ENCODE peak calls at places on chromosomes 12 and 14, in five cellular contexts. B is GM23338, P is GM23248, C is neural progenitor cell, I is OCI-LY7. N is an unnamed sample. For H3K4me1, the result is how much of the 10 kb centered on the place peaks cover.

GRCh38 chr12:91982946-91983345 is 162.7 kb downstream of the BTG1 start:
- DNase-seq in B (no peak), I (no peak), P (no peak), C (no peak), N (no peak)

GRCh38 chr12:116506697-116507064 is 52.5 kb upstream of the MAP1LC3B2 start:
- DNase-seq in P (no peak), B (no peak), C (no peak), I (no peak), N (no peak)

GRCh38 chr12:3127832-3128231 is 50.7 kb downstream of the TSPAN9 start:
- DNase-seq in I (no peak), C (no peak), B (no peak), P (no peak), N (no peak)

GRCh38 chr12:47141459-47141858 is 61.7 kb upstream of the AMIGO2 start:
- DNase-seq in B (peak), P (no peak), C (no peak), I (no peak), N (no peak)

GRCh38 chr14:51657762-51658161 is 6.1 kb downstream of the FRMD6 start:
- DNase-seq in P (peak), B (no peak), I (no peak), C (no peak), N (no peak)

GRCh38 chr12:6367065-6367968 is 8.0 kb downstream of the SCNN1A start:
- DNase-seq in P (no peak), I (peak), C (no peak), B (no peak), N (no peak)

GRCh38 chr12:121444842-121445202 is 44.9 kb downstream of the RNF34 start:
- DNase-seq in C (no peak), I (no peak), P (no peak), B (no peak), N (no peak)

GRCh38 chr12:120855823-120856589 is 48.2 kb downstream of the SPPL3 start:
- DNase-seq in B (no peak), C (no peak), P (peak), I (no peak), N (no peak)

GRCh38 chr12:84964048-84964447 is 51.4 kb upstream of the SLC6A15 start:
- DNase-seq in P (no peak), C (no peak), I (no peak), B (peak), N (no peak)

GRCh38 chr12:12562016-12562483 is 613 bp downstream of the DUSP16 start:
- DNase-seq in B (peak), I (peak), C (peak), P (peak), N (peak)

GRCh38 chr12:62866451-62867082 is 68.4 kb downstream of the PPM1H start:
- DNase-seq in B (peak), P (peak), I (no peak), C (no peak), N (peak)

GRCh38 chr12:95998611-95999300 is 2.6 kb upstream of the HAL start:
- DNase-seq in C (peak), P (peak), I (peak), B (peak), N (peak)
- TF ChIP-seq EZH2phosphoT487 in C (no peak), P (no peak), I (no peak), B (no peak), N (no peak)

GRCh38 chr12:15834575-15834974 is 45.4 kb upstream of the EPS8 start:
- DNase-seq in B (no peak), I (no peak), P (peak), C (no peak), N (no peak)

GRCh38 chr12:15838986-15839385 is 43.2 kb upstream of the STRAP start:
- DNase-seq in I (no peak), P (no peak), B (no peak), C (peak), N (no peak)

GRCh38 chr12:15842106-15842505 is 40.1 kb upstream of the STRAP start:
- DNase-seq in B (no peak), P (peak), C (no peak), I (no peak), N (no peak)

GRCh38 chr12:15839682-15840081 is 42.5 kb upstream of the STRAP start:
- DNase-seq in C (no peak), I (no peak), B (no peak), P (no peak), N (no peak)

GRCh38 chr12:15837141-15837781 is 44.9 kb upstream of the STRAP start:
- DNase-seq in I (no peak), B (no peak), C (no peak), P (peak), N (no peak)
- H2AFZ ChIP-seq in I (no peak), B (no peak), C (no peak), P (peak), N (no peak)

GRCh38 chr12:54210400-54210790 is 21.6 kb upstream of the SMUG1 start:
- DNase-seq in P (no peak), C (no peak), B (no peak), I (no peak), N (no peak)
- H3K4me1 ChIP-seq in P (under half), C (under half), B (under half), I (under half), N (under half)

GRCh38 chr12:94550964-94551363 is 91.3 kb upstream of the CEP83 start:
- DNase-seq in C (no peak), P (peak), I (no peak), B (no peak), N (no peak)

GRCh38 chr12:94553875-94554274 is 94.2 kb upstream of the CEP83 start:
- DNase-seq in C (no peak), B (no peak), P (no peak), I (no peak), N (no peak)

GRCh38 chr12:94555687-94556086 is 94.7 kb downstream of the TMCC3 start:
- DNase-seq in B (no peak), I (no peak), P (no peak), C (no peak), N (no peak)

GRCh38 chr12:94551810-94552209 is 92.1 kb upstream of the CEP83 start:
- DNase-seq in I (no peak), P (no peak), B (no peak), C (no peak), N (no peak)

DNA sequence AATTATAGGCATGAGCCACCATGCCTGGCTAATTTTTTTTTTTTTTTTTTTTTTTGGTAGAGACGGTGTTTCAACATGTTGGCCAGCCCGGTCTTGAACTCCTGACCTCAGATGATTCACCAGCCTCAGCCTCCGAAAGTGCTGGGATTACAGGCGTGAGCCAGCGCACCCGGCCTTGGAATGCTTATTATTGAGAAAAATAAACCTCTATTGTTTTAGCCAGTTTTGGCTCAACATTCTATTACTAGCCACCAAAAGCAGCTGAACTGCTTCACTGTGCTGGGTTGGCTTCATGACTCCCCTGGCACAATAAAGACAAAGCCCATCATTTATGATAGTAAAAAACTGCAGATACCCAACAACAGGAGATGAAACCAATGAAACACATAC is 93.5 kb upstream of the CEP83 start:
- DNase-seq in C (no peak), P (peak), I (no peak), B (no peak), N (no peak)
- TF ChIP-seq EZH2phosphoT487 in C (no peak), P (no peak), I (no peak), B (no peak), N (no peak)

GRCh38 chr12:118714051-118714460 is 267.3 kb upstream of the SRRM4 start:
- DNase-seq in B (peak), I (peak), C (peak), P (peak), N (peak)

GRCh38 chr12:118711185-118711584 is 270.2 kb upstream of the SRRM4 start:
- DNase-seq in C (no peak), I (no peak), B (no peak), P (no peak), N (no peak)

GRCh38 chr12:118714500-118714899 is 266.8 kb upstream of the SRRM4 start:
- DNase-seq in P (no peak), C (no peak), I (no peak), B (no peak), N (no peak)

GRCh38 chr12:118715647-118716046 is 265.7 kb upstream of the SRRM4 start:
- DNase-seq in I (no peak), B (no peak), P (no peak), C (no peak), N (no peak)
- H2AFZ ChIP-seq in I (no peak), B (no peak), P (no peak), C (no peak), N (no peak)

GRCh38 chr14:91870001-91870400 is 2.7 kb upstream of the TC2N start:
- DNase-seq in C (no peak), P (no peak), B (no peak), I (no peak), N (no peak)
- H3K4me1 ChIP-seq in C (under half), P (under half), B (under half), I (under half), N (under half)

DNA sequence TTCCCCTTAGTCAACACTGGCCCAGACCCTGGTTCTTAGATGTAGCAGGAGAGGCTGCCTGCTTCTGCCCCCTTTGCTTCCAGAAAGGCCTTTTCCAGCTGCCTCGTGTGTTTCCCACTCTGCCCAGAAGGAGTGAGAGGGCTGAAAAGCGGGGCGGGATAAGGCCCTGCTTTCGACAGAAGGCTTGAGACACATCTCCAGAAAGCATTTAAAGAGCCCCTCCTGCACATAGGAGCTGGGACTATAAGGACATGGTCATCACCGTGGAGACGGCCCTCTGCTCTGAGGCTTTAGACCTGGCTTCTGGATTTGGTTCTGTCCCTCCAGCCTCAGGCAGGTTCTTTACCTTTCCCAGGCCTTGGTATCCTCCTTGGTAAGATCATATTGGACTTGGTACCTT is 11.9 kb downstream of the CALM1 start:
- DNase-seq in P (peak), B (peak), C (no peak), I (no peak), N (no peak)
- TF ChIP-seq EZH2phosphoT487 in P (no peak), B (no peak), C (no peak), I (no peak), N (no peak)

DNA sequence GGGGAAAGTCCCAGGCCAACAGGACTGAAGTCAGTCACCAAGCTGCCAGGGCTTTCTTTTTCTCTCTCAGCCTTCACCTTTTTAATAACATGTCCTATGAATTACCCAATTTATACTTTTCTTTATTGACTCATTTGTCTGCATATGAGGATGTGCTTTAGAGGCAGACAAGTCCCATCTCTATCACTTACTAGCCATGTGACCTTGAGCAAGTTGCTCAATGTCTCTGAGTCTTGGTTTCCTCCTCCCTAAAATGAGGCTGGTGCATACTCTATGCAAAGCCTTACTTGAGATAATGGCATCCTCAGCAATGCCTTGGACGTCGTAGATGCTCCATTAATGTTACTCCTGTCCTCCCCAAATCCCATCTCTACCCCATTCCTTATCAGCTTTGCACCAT is 98.1 kb upstream of the TMPO start:
- DNase-seq in I (no peak), P (peak), C (no peak), B (no peak), N (no peak)
- H2AFZ ChIP-seq in I (no peak), P (peak), C (no peak), B (peak), N (no peak)

DNA sequence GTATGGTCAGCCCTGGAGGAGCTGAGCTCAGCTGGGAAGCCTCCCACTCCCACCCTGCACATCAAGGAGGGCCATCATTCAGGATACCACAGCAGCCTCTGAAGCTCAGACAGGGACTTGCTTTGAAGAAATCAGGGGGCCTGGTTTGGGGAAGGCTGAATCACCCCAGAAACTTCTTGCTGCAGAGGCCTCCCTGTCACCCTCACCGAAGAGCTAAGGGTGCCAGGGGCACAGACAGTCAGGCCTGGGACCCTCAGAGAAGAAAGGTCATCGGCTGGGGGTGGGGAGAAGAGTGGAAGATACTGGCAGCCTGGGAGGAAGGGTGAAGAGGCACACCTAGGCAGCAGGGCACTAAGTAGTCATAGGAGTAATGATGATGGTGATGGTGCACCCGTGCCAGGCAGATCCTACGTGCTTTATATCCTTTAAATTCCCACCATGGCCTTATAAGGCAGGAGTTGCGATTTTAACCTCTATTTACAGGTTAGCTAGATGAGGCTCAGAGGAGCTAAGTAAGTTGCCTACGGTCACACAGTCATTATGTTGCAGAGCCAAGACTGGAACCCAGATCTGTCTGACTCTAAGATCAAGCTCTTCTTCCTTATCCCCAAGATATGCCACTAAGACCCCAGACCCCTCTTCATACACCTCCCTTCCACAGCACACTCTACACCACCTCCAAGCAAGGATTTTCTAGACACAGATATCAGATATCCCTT is 28.5 kb upstream of the PNMA1 start:
- DNase-seq in I (no peak), P (no peak), C (no peak), B (no peak), N (no peak)
- H3K4me1 ChIP-seq in I (half or more), P (half or more), C (under half), B (under half), N (half or more)

N was measured in hepatocyte.